ENCODE peak calls at places on chromosomes 1 and 21, in ten cellular contexts. W, S, T, Y, G, D, P, X, K and A are unnamed samples.

GRCh38 chr1:63705058-63705457 is 68.8 kb upstream of the ROR1 start:
- DNase-seq in W (no peak), S (no peak), T (no peak), Y (no peak), G (no peak), D (no peak), P (peak; percentile 53), X (no peak), K (no peak), A (no peak)

GRCh38 chr1:93016171-93016570 is 54.9 kb upstream of the DIPK1A start:
- DNase-seq in W (no peak), S (peak; percentile 30), T (no peak), Y (no peak), G (peak; percentile 7), D (no peak), P (no peak), X (no peak), K (no peak), A (no peak)

GRCh38 chr1:111620412-111620971 is 903 bp downstream of the RAP1A start:
- DNase-seq in W (no peak), S (no peak), T (no peak), Y (no peak), G (no peak), D (no peak), P (no peak), X (no peak), K (no peak), A (peak; percentile 35)

GRCh38 chr1:98669355-98670296 is 8.1 kb downstream of the SNX7 start:
- DNase-seq in W (no peak), S (no peak), T (no peak), Y (no peak), G (peak; percentile 30), D (no peak), P (no peak), X (no peak), K (no peak), A (no peak)

GRCh38 chr1:152855661-152856060 is 4.1 kb upstream of the LCE7A start:
- DNase-seq in W (no peak), S (no peak), T (no peak), Y (no peak), G (no peak), D (no peak), P (no peak), X (no peak), K (no peak), A (no peak)

GRCh38 chr1:227934476-227935313 is 13.0 kb downstream of the WNT9A start:
- DNase-seq in W (peak; percentile 99), S (peak; percentile 56), T (no peak), Y (no peak), G (peak; percentile 48), D (no peak), P (no peak), X (no peak), K (no peak), A (no peak)

GRCh38 chr1:114032271-114033218 is 53.3 kb downstream of the OLFML3 start:
- DNase-seq in W (no peak), S (peak; percentile 25), T (no peak), Y (no peak), G (peak; percentile 86), D (no peak), P (no peak), X (no peak), K (no peak), A (no peak)

GRCh38 chr1:220803401-220804201 is 16.9 kb downstream of the MTARC1 start:
- DNase-seq in W (no peak), S (peak; percentile 66), T (no peak), Y (peak; percentile 43), G (peak; percentile 41), D (peak; percentile 42), P (no peak), X (no peak), K (peak; percentile 38), A (peak; percentile 49)

GRCh38 chr21:33023574-33024277 is 2.0 kb upstream of the OLIG2 start:
- DNase-seq in W (no peak), S (no peak), T (no peak), Y (peak; percentile 37), G (no peak), D (no peak), P (no peak), X (no peak), K (no peak), A (no peak)

GRCh38 chr1:67682659-67683197 is 2.3 kb upstream of the GADD45A start:
- DNase-seq in W (no peak), S (peak; percentile 91), T (no peak), Y (no peak), G (peak; percentile 92), D (no peak), P (no peak), X (no peak), K (no peak), A (no peak)

GRCh38 chr1:201268604-201269151 is 14.6 kb upstream of the PKP1 start:
- DNase-seq in W (no peak), S (peak; percentile 91), T (no peak), Y (no peak), G (peak; percentile 64), D (no peak), P (peak; percentile 57), X (no peak), K (no peak), A (no peak)

GRCh38 chr1:21568809-21569385 is 59.7 kb downstream of the ALPL start:
- DNase-seq in W (no peak), S (no peak), T (no peak), Y (no peak), G (no peak), D (peak; percentile 29), P (no peak), X (no peak), K (no peak), A (no peak)

GRCh38 chr1:234725177-234726132 is 115.5 kb upstream of the IRF2BP2 start:
- DNase-seq in W (no peak), S (peak; percentile 43), T (peak; percentile 80), Y (no peak), G (no peak), D (no peak), P (peak; percentile 68), X (peak; percentile 40), K (peak; percentile 69), A (peak; percentile 34)

GRCh38 chr21:15775981-15776380 is 46.2 kb downstream of the USP25 start:
- DNase-seq in W (no peak), S (peak; percentile 54), T (no peak), Y (no peak), G (peak; percentile 91), D (no peak), P (no peak), X (no peak), K (no peak), A (no peak)

GRCh38 chr1:221708987-221709386 is 32.9 kb downstream of the DUSP10 start:
- DNase-seq in W (no peak), S (peak; percentile 80), T (no peak), Y (peak; percentile 55), G (no peak), D (no peak), P (no peak), X (peak; percentile 31), K (peak; percentile 62), A (no peak)

GRCh38 chr1:7232441-7232840 is 447.2 kb downstream of the CAMTA1 start:
- DNase-seq in W (no peak), S (no peak), T (no peak), Y (no peak), G (no peak), D (no peak), P (no peak), X (no peak), K (no peak), A (no peak)

GRCh38 chr1:77655431-77655974 is 27.0 kb downstream of the ZZZ3 start:
- DNase-seq in W (no peak), S (no peak), T (no peak), Y (peak; percentile 13), G (no peak), D (no peak), P (no peak), X (no peak), K (no peak), A (no peak)

GRCh38 chr1:57066980-57067615 is 101.3 kb upstream of the C8B start:
- DNase-seq in W (no peak), S (no peak), T (no peak), Y (no peak), G (no peak), D (no peak), P (no peak), X (no peak), K (no peak), A (no peak)

GRCh38 chr1:57067863-57068262 is 102.0 kb upstream of the C8B start:
- DNase-seq in W (no peak), S (no peak), T (peak; percentile 6), Y (no peak), G (no peak), D (no peak), P (peak; percentile 61), X (no peak), K (peak; percentile 37), A (no peak)

GRCh38 chr1:57072775-57073174 is 107.0 kb upstream of the C8B start:
- DNase-seq in W (no peak), S (no peak), T (no peak), Y (no peak), G (no peak), D (no peak), P (no peak), X (no peak), K (no peak), A (no peak)
- TF ChIP-seq CTCF in W (no peak), S (no peak), T (no peak), Y (no peak), G (peak; percentile 51), D (no peak), P (no peak), X (no peak), K (no peak), A (peak; percentile 38)

DNA sequence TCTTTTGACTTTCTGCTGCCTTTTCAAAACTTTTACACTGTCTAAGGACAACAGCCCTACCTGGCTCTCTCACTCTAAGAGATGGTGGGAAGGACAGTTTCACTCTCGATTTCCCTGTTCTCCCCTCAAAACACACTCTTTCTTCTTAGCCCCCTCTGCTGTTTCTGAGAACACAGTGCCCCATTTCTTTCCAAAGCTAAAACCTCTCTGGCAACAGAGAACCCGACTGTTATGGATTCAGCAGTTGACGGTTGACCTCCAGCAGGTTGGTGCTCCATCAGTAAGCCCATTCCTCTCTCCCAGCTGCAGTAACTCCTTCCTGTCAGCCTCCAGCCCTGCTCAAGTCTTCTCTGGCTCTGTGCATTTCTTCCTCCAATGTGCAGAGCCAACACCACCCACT is 88.2 kb upstream of the ABCD3 start:
- DNase-seq in W (no peak), S (peak; percentile 79), T (no peak), Y (no peak), G (no peak), D (no peak), P (no peak), X (no peak), K (peak; percentile 24), A (no peak)
- TF ChIP-seq CTCF in W (peak; percentile 87), S (peak; percentile 79), T (no peak), Y (no peak), G (peak; percentile 75), D (no peak), P (no peak), X (no peak), K (peak; percentile 53), A (peak; percentile 19)

GRCh38 chr1:2916153-2916552 is 105.1 kb upstream of the ACTRT2 start:
- DNase-seq in W (no peak), S (no peak), T (no peak), Y (no peak), G (no peak), D (no peak), P (no peak), X (no peak), K (no peak), A (no peak)
- TF ChIP-seq CTCF in W (no peak), S (no peak), T (no peak), Y (no peak), G (no peak), D (no peak), P (no peak), X (no peak), K (no peak), A (no peak)

GRCh38 chr1:209937996-209938959 is at the start of gene SYT14:
- DNase-seq in W (no peak), S (peak; percentile 78), T (no peak), Y (peak; percentile 25), G (peak; percentile 68), D (peak; percentile 69), P (no peak), X (no peak), K (no peak), A (peak; percentile 70)
- TF ChIP-seq CTCF in W (no peak), S (no peak), T (no peak), Y (no peak), G (peak; percentile 69), D (no peak), P (no peak), X (no peak), K (no peak), A (no peak)